ENCODE peak calls at places on chromosomes 12 and 14, in ten cellular contexts. A, U, R, W, E, X, Q, N, P and J are unnamed samples.

GRCh38 chr12:51951843-51952722 is 584 bp downstream of the ACVR1B start:
- DNase-seq in P (no peak), X (no peak), W (peak; percentile 51), N (no peak), Q (peak; percentile 77), R (peak; percentile 38), A (no peak), U (no peak), E (peak; percentile 27), J (peak; percentile 19)

GRCh38 chr14:92959189-92959531 is 36.2 kb downstream of the CHGA start:
- DNase-seq in R (no peak), A (peak; percentile 71), N (no peak), Q (no peak), W (no peak), X (no peak), U (peak; percentile 85), E (peak; percentile 78), P (no peak), J (peak; percentile 81)

GRCh38 chr14:31038521-31039166 is 12.5 kb upstream of the STRN3 start:
- DNase-seq in N (no peak), W (no peak), Q (no peak), P (no peak), U (no peak), E (no peak), X (no peak), A (no peak), R (no peak), J (no peak)

GRCh38 chr12:40446385-40446784 is 221.6 kb downstream of the LRRK2 start:
- DNase-seq in P (no peak), U (peak; percentile 22), N (no peak), R (peak; percentile 17), X (no peak), A (no peak), W (no peak), E (no peak), Q (no peak), J (peak; percentile 4)

GRCh38 chr12:93668919-93669418 is 8.2 kb upstream of the CRADD start:
- DNase-seq in X (peak; percentile 12), R (no peak), P (no peak), W (no peak), E (no peak), N (no peak), U (no peak), A (no peak), Q (no peak), J (no peak)

GRCh38 chr12:5200276-5201087 is 156.8 kb downstream of the KCNA5 start:
- DNase-seq in R (peak; percentile 78), Q (peak; percentile 74), X (no peak), A (peak; percentile 27), E (no peak), N (peak; percentile 62), P (peak; percentile 77), U (peak; percentile 39), W (no peak), J (no peak)

GRCh38 chr14:103436533-103436932 is 51.3 kb downstream of the MARK3 start:
- DNase-seq in U (no peak), A (no peak), Q (no peak), P (no peak), N (no peak), W (no peak), X (no peak), E (no peak), R (no peak), J (no peak)

GRCh38 chr14:38790916-38791315 is 312.1 kb downstream of the SEC23A start:
- DNase-seq in W (no peak), A (no peak), Q (no peak), U (no peak), N (no peak), E (no peak), R (peak; percentile 12), P (no peak), X (no peak), J (no peak)

GRCh38 chr12:12017798-12018197 is 52.9 kb upstream of the BCL2L14 start:
- DNase-seq in R (no peak), E (no peak), X (no peak), P (no peak), A (no peak), W (no peak), N (no peak), Q (no peak), U (no peak), J (no peak)

GRCh38 chr14:75005357-75005756 is 2.6 kb downstream of the EIF2B2 start:
- DNase-seq in A (no peak), R (no peak), E (no peak), N (no peak), Q (no peak), U (no peak), X (no peak), P (no peak), W (no peak), J (no peak)

GRCh38 chr12:75837700-75838099 is 193.9 kb downstream of the PHLDA1 start:
- DNase-seq in R (no peak), U (no peak), E (no peak), N (no peak), A (no peak), P (no peak), W (no peak), Q (no peak), X (no peak), J (no peak)

GRCh38 chr12:112833272-112833671 is 41.7 kb downstream of the RPH3A start:
- DNase-seq in Q (no peak), W (no peak), E (no peak), N (no peak), P (no peak), A (no peak), U (no peak), X (no peak), R (no peak), J (no peak)

GRCh38 chr12:123141615-123142517 is 9.0 kb downstream of the PITPNM2 start:
- DNase-seq in U (no peak), N (no peak), P (no peak), W (peak; percentile 84), A (no peak), X (no peak), E (no peak), Q (no peak), R (peak; percentile 61), J (peak; percentile 34)

GRCh38 chr12:123264642-123265041 is 7.0 kb downstream of the CDK2AP1 start:
- DNase-seq in U (no peak), W (no peak), A (no peak), P (no peak), Q (no peak), R (no peak), X (no peak), N (no peak), E (no peak), J (no peak)

GRCh38 chr14:30185832-30186231 is 258.2 kb upstream of the PRKD1 start:
- DNase-seq in U (no peak), X (no peak), P (no peak), R (no peak), E (no peak), N (no peak), W (no peak), Q (no peak), A (no peak), J (no peak)

GRCh38 chr12:115451785-115452736 is 768.1 kb upstream of the TBX3 start:
- DNase-seq in R (peak; percentile 60), W (peak; percentile 46), P (peak; percentile 81), E (peak; percentile 21), A (peak; percentile 55), N (peak; percentile 24), Q (peak; percentile 50), X (no peak), U (peak; percentile 59), J (peak; percentile 17)